ENCODE peak calls at places on chromosomes 11 and 22, in six cellular contexts. G is tibial nerve; D is GM23248; A is naive thymus-derived CD8-positive, alpha-beta T cell; F is AG04450; I is HEK293T. Z is an unnamed sample.

GRCh38 chr22:49687786-49688515 is 139.7 kb downstream of the BRD1 start:
- DNase-seq in I (no peak), F (no peak), A (no peak), G (no peak), D (no peak), Z (no peak)

GRCh38 chr22:19548964-19549363 is 24.8 kb upstream of the CLDN5 start:
- DNase-seq in F (no peak), A (no peak), I (no peak), G (no peak), D (no peak), Z (no peak)

GRCh38 chr11:76785513-76785912 is 2.4 kb downstream of the TSKU start:
- DNase-seq in A (no peak), I (no peak), F (no peak), G (no peak), D (no peak), Z (no peak)

GRCh38 chr22:50437511-50438304 is 37.1 kb downstream of the SBF1 start:
- DNase-seq in I (no peak), G (no peak), A (no peak), F (no peak), D (no peak), Z (no peak)

GRCh38 chr11:118870396-118871343 is 13.0 kb upstream of the CXCR5 start:
- DNase-seq in D (peak; percentile 44), G (peak; percentile 46), A (no peak), F (no peak), I (no peak), Z (no peak)

GRCh38 chr11:2745511-2745910 is 45.7 kb upstream of the KCNQ1OT1 start:
- DNase-seq in G (no peak), I (no peak), A (no peak), D (no peak), F (no peak), Z (no peak)

GRCh38 chr22:27240298-27240885 is 561.2 kb downstream of the MN1 start:
- DNase-seq in A (no peak), G (no peak), I (no peak), F (no peak), D (peak; percentile 29), Z (no peak)

GRCh38 chr11:12182650-12183511 is 72.5 kb downstream of the MICAL2 start:
- DNase-seq in A (no peak), G (no peak), I (no peak), D (peak; percentile 98), F (peak; percentile 94), Z (peak; percentile 98)

GRCh38 chr22:46748948-46749681 is 11.1 kb upstream of the CERK start:
- DNase-seq in A (peak; percentile 73), D (peak; percentile 73), I (no peak), G (no peak), F (no peak), Z (no peak)

GRCh38 chr22:41775976-41776375 is 24.5 kb upstream of the CCDC134 start:
- DNase-seq in F (no peak), G (no peak), I (no peak), A (no peak), D (no peak), Z (no peak)

Z was measured in HS-27A.